ENCODE peak calls at places on chromosomes 4 and X, in nine cellular contexts. M, H, R, E, Z, F, I, X and J are unnamed samples.

GRCh38 chr4:104901438-104901837 is 245.2 kb upstream of the TET2 start:
- DNase-seq in M (no peak), H (no peak), R (no peak), E (no peak), Z (no peak), F (no peak), I (peak), X (peak), J (no peak)

GRCh38 chr4:2009651-2010233 is 968 bp upstream of the NELFA start:
- DNase-seq in M (peak), H (peak), R (peak), E (peak), Z (peak), F (peak), I (peak), X (peak), J (peak)

GRCh38 chr4:99134586-99134985 is 9.5 kb downstream of the ADH4 start:
- DNase-seq in M (no peak), H (no peak), R (no peak), E (no peak), Z (no peak), F (no peak), I (no peak), X (peak), J (no peak)

GRCh38 chr4:180169966-180170365 is 2073.2 kb upstream of the TENM3 start:
- DNase-seq in M (no peak), H (no peak), R (no peak), E (no peak), Z (no peak), F (no peak), I (no peak), X (no peak), J (no peak)

GRCh38 chrX:145729635-145730034 is 88.0 kb upstream of the SLITRK2 start:
- DNase-seq in M (no peak), H (no peak), R (peak), E (no peak), Z (no peak), F (no peak), I (no peak), X (no peak), J (no peak)

GRCh38 chr4:86831262-86832090 is 17.7 kb downstream of the SLC10A6 start:
- DNase-seq in M (peak), H (no peak), R (peak), E (peak), Z (no peak), F (no peak), I (no peak), X (peak), J (no peak)

GRCh38 chr4:73859614-73860088 is 6.6 kb downstream of the PF4V1 start:
- DNase-seq in M (no peak), H (no peak), R (peak), E (no peak), Z (no peak), F (no peak), I (no peak), X (peak), J (no peak)

GRCh38 chrX:55451125-55451524 is 802 bp upstream of the MAGEH1 start:
- DNase-seq in M (no peak), H (no peak), R (no peak), E (no peak), Z (no peak), F (no peak), I (no peak), X (no peak), J (no peak)

GRCh38 chrX:86383681-86384540 is 235.7 kb downstream of the DACH2 start:
- DNase-seq in M (no peak), H (no peak), R (no peak), E (no peak), Z (no peak), F (no peak), I (no peak), X (no peak), J (no peak)

GRCh38 chr4:2794707-2795557 is 2.0 kb downstream of the SH3BP2 start:
- DNase-seq in M (no peak), H (no peak), R (no peak), E (peak), Z (no peak), F (no peak), I (no peak), X (peak), J (no peak)

GRCh38 chrX:134013092-134013497 is 27.7 kb upstream of the GPC3 start:
- DNase-seq in M (no peak), H (no peak), R (peak), E (no peak), Z (no peak), F (no peak), I (no peak), X (peak), J (no peak)

GRCh38 chr4:67288964-67289363 is 256.3 kb downstream of the CENPC start:
- DNase-seq in M (no peak), H (no peak), R (peak), E (no peak), Z (peak), F (peak), I (peak), X (peak), J (peak)
- TF ChIP-seq CTCF in M (no peak), H (peak), R (peak), E (no peak), Z (peak), F (peak), I (peak), X (peak), J (peak)

GRCh38 chrX:53683556-53684414 is 2.7 kb downstream of the HUWE1 start:
- DNase-seq in M (peak), H (peak), R (peak), E (peak), Z (peak), F (peak), I (peak), X (peak), J (peak)
- TF ChIP-seq CTCF in M (no peak), H (no peak), R (no peak), E (no peak), Z (no peak), F (no peak), I (no peak), X (no peak), J (no peak)

DNA sequence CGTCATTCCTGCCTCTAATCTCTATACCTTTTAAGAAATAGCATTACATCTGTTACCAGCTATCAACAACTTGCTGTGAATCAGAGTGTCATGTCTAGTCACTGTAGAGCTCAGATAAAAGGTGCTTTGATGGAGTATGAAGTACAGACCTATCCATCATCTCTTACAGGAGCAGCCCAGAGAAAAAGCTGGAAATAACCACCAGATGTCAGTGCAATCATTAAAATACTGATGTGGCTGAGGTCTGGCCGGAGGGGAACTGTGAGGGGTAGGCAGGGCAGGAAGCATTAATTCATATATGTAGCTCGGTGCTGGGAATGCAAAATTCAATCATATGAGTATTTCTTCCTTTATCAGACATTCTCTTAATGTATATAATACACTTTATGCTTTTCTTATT is 100.6 kb downstream of the AKAP4 start:
- DNase-seq in M (peak), H (no peak), R (peak), E (no peak), Z (no peak), F (no peak), I (peak), X (no peak), J (no peak)
- TF ChIP-seq CTCF in M (peak), H (no peak), R (peak), E (peak), Z (peak), F (peak), I (peak), X (peak), J (peak)

GRCh38 chr4:61994036-61994435 is 793.9 kb downstream of the ADGRL3 start:
- DNase-seq in M (no peak), H (no peak), R (peak), E (no peak), Z (no peak), F (no peak), I (no peak), X (peak), J (no peak)

GRCh38 chr4:61992351-61992750 is 792.2 kb downstream of the ADGRL3 start:
- DNase-seq in M (no peak), H (no peak), R (no peak), E (no peak), Z (no peak), F (no peak), I (peak), X (no peak), J (no peak)

GRCh38 chr4:61997813-61998212 is 797.7 kb downstream of the ADGRL3 start:
- DNase-seq in M (no peak), H (no peak), R (no peak), E (no peak), Z (no peak), F (no peak), I (no peak), X (no peak), J (no peak)

GRCh38 chr4:61995717-61996337 is 795.7 kb downstream of the ADGRL3 start:
- DNase-seq in M (no peak), H (no peak), R (no peak), E (no peak), Z (no peak), F (no peak), I (no peak), X (peak), J (no peak)

GRCh38 chr4:61996943-61997342 is 796.8 kb downstream of the ADGRL3 start:
- DNase-seq in M (no peak), H (no peak), R (no peak), E (no peak), Z (no peak), F (no peak), I (no peak), X (no peak), J (no peak)
- TF ChIP-seq CTCF in M (no peak), H (no peak), R (no peak), E (no peak), Z (no peak), F (no peak), I (no peak), X (no peak), J (no peak)